ENCODE peak calls at places on chromosomes 12 and 14, in five cellular contexts. One of them, this sample, is unnamed.
A peak's percentile ranks its signal among the peaks of the same experiment; 100 is the strongest.

GRCh38 chr12:6742833-6743232 is 10.1 kb downstream of the MLF2 start:
- DNase-seq in mammary epithelial cell: peak; percentile 19
- DNase-seq in MCF 10A: no peak
- DNase-seq in GM18507: no peak
- DNase-seq in NCI-H748 treated with DMSO at 0.1 percent for 48 hours: no peak
- DNase-seq in this sample: no peak

GRCh38 chr14:105065280-105066228 is at the start of gene GPR132:
- DNase-seq in mammary epithelial cell: peak; percentile 38
- DNase-seq in MCF 10A: no peak
- DNase-seq in GM18507: peak; percentile 80
- DNase-seq in NCI-H748 treated with DMSO at 0.1 percent for 48 hours: no peak
- DNase-seq in this sample: peak; percentile 86

GRCh38 chr12:15636060-15636890 is 152.9 kb downstream of the EPS8 start:
- DNase-seq in mammary epithelial cell: no peak
- DNase-seq in MCF 10A: no peak
- DNase-seq in GM18507: no peak
- DNase-seq in NCI-H748 treated with DMSO at 0.1 percent for 48 hours: peak; percentile 2
- DNase-seq in this sample: no peak

GRCh38 chr14:68779761-68780323 is 13.0 kb downstream of the ZFP36L1 start:
- DNase-seq in mammary epithelial cell: peak; percentile 64
- DNase-seq in MCF 10A: peak; percentile 72
- DNase-seq in GM18507: no peak
- DNase-seq in NCI-H748 treated with DMSO at 0.1 percent for 48 hours: no peak
- DNase-seq in this sample: no peak

GRCh38 chr12:49705479-49706267 is 1.5 kb downstream of the FMNL3 start:
- DNase-seq in mammary epithelial cell: peak; percentile 79
- DNase-seq in MCF 10A: no peak
- DNase-seq in GM18507: no peak
- DNase-seq in NCI-H748 treated with DMSO at 0.1 percent for 48 hours: no peak
- DNase-seq in this sample: no peak

GRCh38 chr14:25086081-25086480 is 36.1 kb upstream of the STXBP6 start:
- DNase-seq in mammary epithelial cell: no peak
- DNase-seq in MCF 10A: no peak
- DNase-seq in GM18507: no peak
- DNase-seq in NCI-H748 treated with DMSO at 0.1 percent for 48 hours: peak; percentile 18
- DNase-seq in this sample: no peak

GRCh38 chr14:76022991-76023390 is 37.4 kb downstream of the IFT43 start:
- DNase-seq in mammary epithelial cell: peak; percentile 32
- DNase-seq in MCF 10A: no peak
- DNase-seq in GM18507: no peak
- DNase-seq in NCI-H748 treated with DMSO at 0.1 percent for 48 hours: no peak
- DNase-seq in this sample: no peak

GRCh38 chr12:6334940-6335450 is 6.9 kb downstream of the TNFRSF1A start:
- DNase-seq in mammary epithelial cell: no peak
- DNase-seq in MCF 10A: no peak
- DNase-seq in GM18507: no peak
- DNase-seq in NCI-H748 treated with DMSO at 0.1 percent for 48 hours: no peak
- DNase-seq in this sample: no peak

GRCh38 chr12:84875241-84875640 is 37.4 kb downstream of the SLC6A15 start:
- DNase-seq in mammary epithelial cell: no peak
- DNase-seq in MCF 10A: no peak
- DNase-seq in GM18507: no peak
- DNase-seq in NCI-H748 treated with DMSO at 0.1 percent for 48 hours: no peak
- DNase-seq in this sample: no peak

GRCh38 chr14:69750495-69750894 is 16.4 kb upstream of the SRSF5 start:
- DNase-seq in mammary epithelial cell: no peak
- DNase-seq in MCF 10A: no peak
- DNase-seq in GM18507: no peak
- DNase-seq in NCI-H748 treated with DMSO at 0.1 percent for 48 hours: peak; percentile 91
- DNase-seq in this sample: no peak

GRCh38 chr12:106040521-106040920 is 98.2 kb downstream of the NUAK1 start:
- DNase-seq in mammary epithelial cell: no peak
- DNase-seq in MCF 10A: no peak
- DNase-seq in GM18507: no peak
- DNase-seq in NCI-H748 treated with DMSO at 0.1 percent for 48 hours: no peak
- DNase-seq in this sample: no peak

GRCh38 chr12:29921307-29921706 is 137.6 kb upstream of the TMTC1 start:
- DNase-seq in mammary epithelial cell: peak; percentile 75
- DNase-seq in MCF 10A: peak; percentile 55
- DNase-seq in GM18507: no peak
- DNase-seq in NCI-H748 treated with DMSO at 0.1 percent for 48 hours: no peak
- DNase-seq in this sample: no peak

This sample was measured in GM12891.